ENCODE peak calls at places on chromosomes 7 and 10, in ten cellular contexts. One of them, this sample, is unnamed. For H3K4me1, the result is how much of the 10 kb centered on the place peaks cover.

GRCh38 chr10:106707657-106708056 is 456.8 kb downstream of the SORCS1 start:
- DNase-seq in K562: no peak
- DNase-seq in GM23338: peak
- DNase-seq in H1: no peak
- DNase-seq in transverse colon: no peak
- DNase-seq in breast epithelium: no peak
- DNase-seq in endothelial cell of umbilical vein: no peak
- DNase-seq in suprapubic skin: no peak
- DNase-seq in stomach: no peak
- DNase-seq in HCT116: no peak
- DNase-seq in this sample: no peak

GRCh38 chr10:81018898-81019890 is 481.5 kb downstream of the SH2D4B start:
- DNase-seq in K562: peak
- DNase-seq in GM23338: peak
- DNase-seq in H1: no peak
- DNase-seq in transverse colon: no peak
- DNase-seq in breast epithelium: peak
- DNase-seq in endothelial cell of umbilical vein: peak
- DNase-seq in suprapubic skin: no peak
- DNase-seq in stomach: no peak
- DNase-seq in HCT116: peak
- DNase-seq in this sample: peak

GRCh38 chr10:130018253-130018652 is 54.2 kb upstream of the EBF3 start:
- DNase-seq in K562: no peak
- DNase-seq in GM23338: no peak
- DNase-seq in H1: no peak
- DNase-seq in transverse colon: no peak
- DNase-seq in breast epithelium: no peak
- DNase-seq in endothelial cell of umbilical vein: no peak
- DNase-seq in suprapubic skin: no peak
- DNase-seq in stomach: no peak
- DNase-seq in HCT116: no peak
- DNase-seq in this sample: no peak

GRCh38 chr7:121798896-121799295 is 74.1 kb upstream of the PTPRZ1 start:
- DNase-seq in K562: no peak
- DNase-seq in GM23338: peak
- DNase-seq in H1: no peak
- DNase-seq in transverse colon: no peak
- DNase-seq in breast epithelium: no peak
- DNase-seq in endothelial cell of umbilical vein: no peak
- DNase-seq in suprapubic skin: no peak
- DNase-seq in stomach: no peak
- DNase-seq in HCT116: no peak
- DNase-seq in this sample: no peak

GRCh38 chr7:27172823-27173411 is 1.2 kb downstream of the HOXA10 start:
- DNase-seq in K562: no peak
- DNase-seq in GM23338: peak
- DNase-seq in H1: peak
- DNase-seq in transverse colon: peak
- DNase-seq in breast epithelium: no peak
- DNase-seq in endothelial cell of umbilical vein: peak
- DNase-seq in suprapubic skin: peak
- DNase-seq in stomach: peak
- DNase-seq in HCT116: no peak
- DNase-seq in this sample: no peak

GRCh38 chr10:117544729-117545140 is 2.2 kb downstream of the EMX2 start:
- DNase-seq in K562: no peak
- DNase-seq in GM23338: peak
- DNase-seq in H1: no peak
- DNase-seq in transverse colon: no peak
- DNase-seq in breast epithelium: no peak
- DNase-seq in endothelial cell of umbilical vein: no peak
- DNase-seq in suprapubic skin: peak
- DNase-seq in stomach: no peak
- DNase-seq in HCT116: no peak
- DNase-seq in this sample: no peak

GRCh38 chr7:128906766-128907559 is 3.5 kb downstream of the KCP start:
- DNase-seq in K562: no peak
- DNase-seq in GM23338: no peak
- DNase-seq in H1: peak
- DNase-seq in transverse colon: no peak
- DNase-seq in breast epithelium: no peak
- DNase-seq in endothelial cell of umbilical vein: no peak
- DNase-seq in suprapubic skin: no peak
- DNase-seq in stomach: no peak
- DNase-seq in HCT116: no peak
- DNase-seq in this sample: no peak

GRCh38 chr7:121832347-121832746 is 40.6 kb upstream of the PTPRZ1 start:
- DNase-seq in K562: no peak
- DNase-seq in GM23338: no peak
- DNase-seq in H1: no peak
- DNase-seq in transverse colon: no peak
- DNase-seq in breast epithelium: no peak
- DNase-seq in endothelial cell of umbilical vein: no peak
- DNase-seq in suprapubic skin: no peak
- DNase-seq in stomach: peak
- DNase-seq in HCT116: no peak
- DNase-seq in this sample: no peak

GRCh38 chr7:75892634-75893272 is 13.9 kb downstream of the RHBDD2 start:
- DNase-seq in K562: no peak
- DNase-seq in GM23338: no peak
- DNase-seq in H1: no peak
- DNase-seq in transverse colon: peak
- DNase-seq in breast epithelium: peak
- DNase-seq in endothelial cell of umbilical vein: no peak
- DNase-seq in suprapubic skin: peak
- DNase-seq in stomach: peak
- DNase-seq in HCT116: no peak
- DNase-seq in this sample: no peak

GRCh38 chr7:36651404-36651803 is 72.9 kb downstream of the AOAH start:
- DNase-seq in K562: no peak
- DNase-seq in GM23338: no peak
- DNase-seq in H1: no peak
- DNase-seq in transverse colon: no peak
- DNase-seq in breast epithelium: no peak
- DNase-seq in endothelial cell of umbilical vein: no peak
- DNase-seq in suprapubic skin: no peak
- DNase-seq in stomach: no peak
- DNase-seq in HCT116: no peak
- DNase-seq in this sample: no peak

GRCh38 chr7:36650766-36651310 is 73.5 kb downstream of the AOAH start:
- DNase-seq in K562: no peak
- DNase-seq in GM23338: no peak
- DNase-seq in H1: no peak
- DNase-seq in transverse colon: no peak
- DNase-seq in breast epithelium: no peak
- DNase-seq in endothelial cell of umbilical vein: no peak
- DNase-seq in suprapubic skin: no peak
- DNase-seq in stomach: no peak
- DNase-seq in HCT116: no peak
- DNase-seq in this sample: no peak

GRCh38 chr7:36650313-36650712 is 74.0 kb downstream of the AOAH start:
- DNase-seq in K562: no peak
- DNase-seq in GM23338: no peak
- DNase-seq in H1: no peak
- DNase-seq in transverse colon: no peak
- DNase-seq in breast epithelium: no peak
- DNase-seq in endothelial cell of umbilical vein: no peak
- DNase-seq in suprapubic skin: no peak
- DNase-seq in stomach: no peak
- DNase-seq in HCT116: no peak
- DNase-seq in this sample: no peak

GRCh38 chr7:36644625-36645422 is 79.5 kb downstream of the AOAH start:
- DNase-seq in K562: no peak
- DNase-seq in GM23338: no peak
- DNase-seq in H1: no peak
- DNase-seq in transverse colon: no peak
- DNase-seq in breast epithelium: no peak
- DNase-seq in endothelial cell of umbilical vein: no peak
- DNase-seq in suprapubic skin: no peak
- DNase-seq in stomach: no peak
- DNase-seq in HCT116: no peak
- DNase-seq in this sample: no peak

DNA sequence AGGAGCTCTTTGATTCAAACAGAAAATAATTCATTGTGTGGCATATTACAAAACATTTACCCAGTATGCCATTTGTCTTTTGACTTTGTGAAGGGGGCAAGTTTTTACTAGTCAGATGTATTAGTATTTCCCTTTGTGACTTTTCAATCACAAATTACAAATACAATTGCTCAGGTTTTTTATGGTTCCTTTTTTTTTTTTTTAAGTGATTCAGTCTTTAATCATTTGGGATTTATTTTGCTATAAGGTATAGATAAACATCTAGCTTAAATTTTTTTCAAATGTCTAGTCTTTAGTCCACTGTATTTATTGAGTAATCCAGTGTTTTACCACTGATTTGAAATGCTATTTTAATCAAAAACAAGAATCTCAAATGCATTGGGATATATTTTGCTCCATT is 75.9 kb downstream of the AOAH start:
- DNase-seq in K562: no peak
- DNase-seq in GM23338: no peak
- DNase-seq in H1: no peak
- DNase-seq in transverse colon: no peak
- DNase-seq in breast epithelium: no peak
- DNase-seq in endothelial cell of umbilical vein: no peak
- DNase-seq in suprapubic skin: no peak
- DNase-seq in stomach: no peak
- DNase-seq in HCT116: no peak
- DNase-seq in this sample: no peak
- TF ChIP-seq POLR2AphosphoS5 in K562: no peak
- TF ChIP-seq POLR2AphosphoS5 in GM23338: no peak
- TF ChIP-seq POLR2AphosphoS5 in H1: no peak
- TF ChIP-seq POLR2AphosphoS5 in transverse colon: no peak
- TF ChIP-seq POLR2AphosphoS5 in breast epithelium: no peak
- TF ChIP-seq POLR2AphosphoS5 in endothelial cell of umbilical vein: no peak
- TF ChIP-seq POLR2AphosphoS5 in suprapubic skin: no peak
- TF ChIP-seq POLR2AphosphoS5 in stomach: no peak
- TF ChIP-seq POLR2AphosphoS5 in HCT116: no peak
- TF ChIP-seq POLR2AphosphoS5 in this sample: no peak

GRCh38 chr7:1052031-1052818 is 7.9 kb downstream of the GPR146 start:
- DNase-seq in K562: no peak
- DNase-seq in GM23338: no peak
- DNase-seq in H1: no peak
- DNase-seq in transverse colon: no peak
- DNase-seq in breast epithelium: no peak
- DNase-seq in endothelial cell of umbilical vein: no peak
- DNase-seq in suprapubic skin: no peak
- DNase-seq in stomach: no peak
- DNase-seq in HCT116: no peak
- DNase-seq in this sample: no peak
- H3K4me1 ChIP-seq in K562: under half
- H3K4me1 ChIP-seq in GM23338: under half
- H3K4me1 ChIP-seq in H1: under half
- H3K4me1 ChIP-seq in transverse colon: under half
- H3K4me1 ChIP-seq in breast epithelium: under half
- H3K4me1 ChIP-seq in endothelial cell of umbilical vein: half or more
- H3K4me1 ChIP-seq in suprapubic skin: half or more
- H3K4me1 ChIP-seq in stomach: half or more
- H3K4me1 ChIP-seq in HCT116: under half
- H3K4me1 ChIP-seq in this sample: under half

GRCh38 chr10:22417736-22418268 is 72.5 kb downstream of the SPAG6 start:
- DNase-seq in K562: no peak
- DNase-seq in GM23338: no peak
- DNase-seq in H1: no peak
- DNase-seq in transverse colon: no peak
- DNase-seq in breast epithelium: no peak
- DNase-seq in endothelial cell of umbilical vein: no peak
- DNase-seq in suprapubic skin: no peak
- DNase-seq in stomach: no peak
- DNase-seq in HCT116: no peak
- DNase-seq in this sample: no peak

GRCh38 chr10:22415072-22415471 is 69.8 kb downstream of the SPAG6 start:
- DNase-seq in K562: no peak
- DNase-seq in GM23338: no peak
- DNase-seq in H1: no peak
- DNase-seq in transverse colon: no peak
- DNase-seq in breast epithelium: no peak
- DNase-seq in endothelial cell of umbilical vein: no peak
- DNase-seq in suprapubic skin: no peak
- DNase-seq in stomach: no peak
- DNase-seq in HCT116: no peak
- DNase-seq in this sample: no peak

GRCh38 chr10:22426653-22427052 is 81.4 kb downstream of the SPAG6 start:
- DNase-seq in K562: no peak
- DNase-seq in GM23338: no peak
- DNase-seq in H1: no peak
- DNase-seq in transverse colon: no peak
- DNase-seq in breast epithelium: no peak
- DNase-seq in endothelial cell of umbilical vein: no peak
- DNase-seq in suprapubic skin: no peak
- DNase-seq in stomach: no peak
- DNase-seq in HCT116: no peak
- DNase-seq in this sample: no peak

GRCh38 chr10:22420787-22421517 is 75.7 kb downstream of the SPAG6 start:
- DNase-seq in K562: no peak
- DNase-seq in GM23338: no peak
- DNase-seq in H1: no peak
- DNase-seq in transverse colon: no peak
- DNase-seq in breast epithelium: no peak
- DNase-seq in endothelial cell of umbilical vein: peak
- DNase-seq in suprapubic skin: no peak
- DNase-seq in stomach: no peak
- DNase-seq in HCT116: no peak
- DNase-seq in this sample: no peak
- TF ChIP-seq CTCF in K562: peak
- TF ChIP-seq CTCF in GM23338: no peak
- TF ChIP-seq CTCF in H1: no peak
- TF ChIP-seq CTCF in transverse colon: no peak
- TF ChIP-seq CTCF in breast epithelium: no peak
- TF ChIP-seq CTCF in endothelial cell of umbilical vein: no peak
- TF ChIP-seq CTCF in suprapubic skin: peak
- TF ChIP-seq CTCF in stomach: no peak
- TF ChIP-seq CTCF in HCT116: no peak
- TF ChIP-seq CTCF in this sample: peak

DNA sequence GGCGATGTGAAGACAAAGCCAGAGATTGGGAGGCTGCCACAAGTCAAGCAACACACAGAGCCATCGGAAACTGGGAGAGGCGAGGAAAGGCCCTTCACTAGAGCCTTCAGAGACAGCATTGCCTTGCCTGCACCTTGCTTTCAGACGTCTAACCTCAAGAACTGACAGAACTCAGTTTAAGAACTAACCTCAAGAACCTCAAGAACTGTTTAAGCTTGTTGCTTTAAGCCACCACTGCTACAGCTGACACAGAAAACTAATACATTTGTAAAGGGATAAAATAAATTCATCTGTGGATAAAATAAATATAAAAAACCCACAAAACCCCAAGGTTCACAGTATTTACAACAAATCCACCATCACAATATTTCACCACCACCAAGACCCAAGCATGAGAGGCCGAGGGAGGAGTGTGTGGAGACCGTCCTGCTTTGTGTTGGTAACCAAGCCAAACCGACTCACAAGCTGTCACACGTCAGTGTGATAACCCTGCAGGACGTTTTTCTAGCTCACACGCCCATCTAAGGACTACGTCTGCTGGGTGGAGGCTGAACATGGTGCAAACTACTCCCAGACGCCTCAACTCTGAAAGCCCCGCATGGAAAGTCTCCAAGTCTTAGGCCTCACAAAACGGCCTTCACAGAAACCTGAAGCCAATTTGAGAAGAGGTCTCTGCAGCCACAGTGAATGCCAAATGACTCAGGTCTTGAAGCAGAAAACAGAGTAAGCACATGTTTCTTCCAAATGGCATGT is 116.8 kb downstream of the ABLIM1 start:
- DNase-seq in K562: no peak
- DNase-seq in GM23338: no peak
- DNase-seq in H1: no peak
- DNase-seq in transverse colon: peak
- DNase-seq in breast epithelium: peak
- DNase-seq in endothelial cell of umbilical vein: peak
- DNase-seq in suprapubic skin: peak
- DNase-seq in stomach: peak
- DNase-seq in HCT116: no peak
- DNase-seq in this sample: no peak
- TF ChIP-seq POLR2AphosphoS5 in K562: no peak
- TF ChIP-seq POLR2AphosphoS5 in GM23338: no peak
- TF ChIP-seq POLR2AphosphoS5 in H1: no peak
- TF ChIP-seq POLR2AphosphoS5 in transverse colon: peak
- TF ChIP-seq POLR2AphosphoS5 in breast epithelium: no peak
- TF ChIP-seq POLR2AphosphoS5 in endothelial cell of umbilical vein: no peak
- TF ChIP-seq POLR2AphosphoS5 in suprapubic skin: peak
- TF ChIP-seq POLR2AphosphoS5 in stomach: peak
- TF ChIP-seq POLR2AphosphoS5 in HCT116: no peak
- TF ChIP-seq POLR2AphosphoS5 in this sample: no peak